ENCODE peak calls at places on chromosomes 5 and 9, in seven cellular contexts. T is MM.1S, I is colonic mucosa, O is AG04450, M is WERI-Rb-1, P is GM06990, E is astrocyte of the cerebellum. W is an unnamed sample.
A peak's percentile ranks its signal among the peaks of the same experiment; 100 is the strongest.

GRCh38 chr9:75169623-75170022 is 81.3 kb downstream of the OSTF1 start:
- DNase-seq in T (no peak), I (no peak), O (no peak), M (no peak), P (no peak), E (no peak), W (peak; percentile 83)

GRCh38 chr5:78560000-78560399 is 88.6 kb downstream of the LHFPL2 start:
- DNase-seq in T (no peak), I (no peak), O (no peak), M (no peak), P (no peak), E (no peak), W (no peak)

GRCh38 chr9:12889402-12890106 is 114.7 kb downstream of the LURAP1L start:
- DNase-seq in T (peak; percentile 58), I (no peak), O (no peak), M (no peak), P (no peak), E (no peak), W (no peak)

GRCh38 chr5:102289251-102289899 is 6.7 kb downstream of the SLCO4C1 start:
- DNase-seq in T (no peak), I (no peak), O (no peak), M (no peak), P (no peak), E (no peak), W (no peak)

GRCh38 chr5:96492654-96493053 is 59.6 kb upstream of the PCSK1 start:
- DNase-seq in T (no peak), I (no peak), O (no peak), M (no peak), P (no peak), E (no peak), W (peak; percentile 66)

GRCh38 chr9:134463293-134463692 is 137.0 kb downstream of the RXRA start:
- DNase-seq in T (no peak), I (no peak), O (no peak), M (no peak), P (no peak), E (no peak), W (no peak)

GRCh38 chr5:135890867-135891266 is 4.8 kb downstream of the IL9 start:
- DNase-seq in T (peak; percentile 92), I (no peak), O (no peak), M (no peak), P (no peak), E (no peak), W (no peak)

GRCh38 chr5:160312139-160312959 is at the start of gene CCNJL:
- DNase-seq in T (peak; percentile 20), I (peak; percentile 52), O (no peak), M (peak; percentile 81), P (peak; percentile 36), E (no peak), W (peak; percentile 22)

GRCh38 chr5:173626501-173626812 is 10.0 kb upstream of the BOD1 start:
- DNase-seq in T (no peak), I (no peak), O (no peak), M (no peak), P (no peak), E (no peak), W (no peak)

GRCh38 chr5:172837640-172838039 is 3.6 kb downstream of the ERGIC1 start:
- DNase-seq in T (peak; percentile 96), I (peak; percentile 95), O (no peak), M (no peak), P (peak; percentile 81), E (no peak), W (no peak)

GRCh38 chr5:989961-990530 is 18.6 kb upstream of the NKD2 start:
- DNase-seq in T (no peak), I (peak; percentile 59), O (no peak), M (no peak), P (no peak), E (no peak), W (peak; percentile 68)

GRCh38 chr9:94648191-94648590 is 8.9 kb upstream of the FBP1 start:
- DNase-seq in T (no peak), I (no peak), O (no peak), M (no peak), P (no peak), E (no peak), W (no peak)

GRCh38 chr5:12022444-12022843 is 118.2 kb upstream of the CTNND2 start:
- DNase-seq in T (no peak), I (no peak), O (no peak), M (no peak), P (no peak), E (no peak), W (no peak)

GRCh38 chr5:111615054-111615453 is 102.7 kb upstream of the STARD4 start:
- DNase-seq in T (no peak), I (no peak), O (no peak), M (no peak), P (no peak), E (no peak), W (no peak)

GRCh38 chr5:72451771-72452505 is 55.3 kb downstream of the ZNF366 start:
- DNase-seq in T (no peak), I (peak; percentile 25), O (no peak), M (no peak), P (peak; percentile 60), E (peak; percentile 81), W (peak; percentile 100)

GRCh38 chr5:43369651-43370050 is 42.5 kb downstream of the CCL28 start:
- DNase-seq in T (no peak), I (no peak), O (no peak), M (no peak), P (no peak), E (no peak), W (no peak)

GRCh38 chr5:163079618-163080017 is 357.8 kb upstream of the CCNG1 start:
- DNase-seq in T (peak; percentile 47), I (no peak), O (no peak), M (peak; percentile 10), P (no peak), E (no peak), W (peak; percentile 7)

GRCh38 chr9:90433398-90433890 is 209.2 kb downstream of the DIRAS2 start:
- DNase-seq in T (no peak), I (peak; percentile 24), O (no peak), M (peak; percentile 94), P (no peak), E (peak; percentile 90), W (peak; percentile 32)

GRCh38 chr5:172769324-172769597 is 1.7 kb downstream of the DUSP1 start:
- DNase-seq in T (no peak), I (no peak), O (no peak), M (no peak), P (no peak), E (no peak), W (no peak)

GRCh38 chr9:69186841-69187611 is 12.9 kb downstream of the TJP2 start:
- DNase-seq in T (no peak), I (no peak), O (no peak), M (no peak), P (no peak), E (no peak), W (peak; percentile 85)

GRCh38 chr5:133952729-133953567 is 15.5 kb downstream of the C5orf15 start:
- DNase-seq in T (no peak), I (peak; percentile 38), O (peak; percentile 84), M (no peak), P (no peak), E (peak; percentile 82), W (peak; percentile 98)

GRCh38 chr9:15370496-15371464 is 51.9 kb upstream of the SNAPC3 start:
- DNase-seq in T (no peak), I (no peak), O (no peak), M (no peak), P (no peak), E (no peak), W (peak; percentile 49)

GRCh38 chr9:134169166-134169565 is 4.8 kb upstream of the RNU6ATAC start:
- DNase-seq in T (no peak), I (no peak), O (no peak), M (no peak), P (no peak), E (no peak), W (no peak)

GRCh38 chr9:84277646-84278045 is 62.9 kb downstream of the SLC28A3 start:
- DNase-seq in T (no peak), I (no peak), O (no peak), M (no peak), P (no peak), E (no peak), W (no peak)

DNA sequence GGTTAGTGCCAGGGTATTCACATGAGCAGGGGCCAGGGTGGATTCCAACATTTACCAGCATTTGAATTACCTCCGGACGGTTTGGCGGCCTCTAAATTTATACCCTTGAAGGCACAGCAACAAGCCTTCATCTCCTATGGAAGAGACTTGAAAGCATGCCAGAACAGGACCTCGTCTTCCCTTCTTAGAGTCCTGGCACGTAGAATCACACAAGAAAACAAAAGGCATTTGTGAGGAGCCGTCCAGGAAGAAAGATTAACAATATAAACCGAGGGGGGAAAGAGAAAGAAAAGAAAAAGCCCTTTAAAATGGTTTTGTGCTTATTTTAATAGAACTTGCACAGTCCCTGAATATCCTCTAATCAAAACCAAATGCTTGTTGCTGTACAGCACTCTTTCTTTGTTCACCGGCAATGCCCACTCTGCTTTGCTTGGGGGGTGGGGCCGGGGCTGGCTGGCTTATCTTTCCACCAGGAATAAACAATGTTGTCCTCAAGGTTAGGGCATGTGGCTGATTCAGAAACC is 575.8 kb upstream of the ZNF462 start:
- DNase-seq in T (no peak), I (no peak), O (no peak), M (peak; percentile 73), P (no peak), E (peak; percentile 4), W (no peak)
- H3K4me3 ChIP-seq in T (no peak overlapping the region), I (no peak overlapping the region), O (no peak overlapping the region), M (peak overlapping the region; percentile 24), P (no peak overlapping the region), E (peak overlapping the region; percentile 24), W (no peak overlapping the region)

GRCh38 chr5:144403058-144403457 is 232.4 kb downstream of the KCTD16 start:
- DNase-seq in T (no peak), I (no peak), O (no peak), M (no peak), P (no peak), E (no peak), W (no peak)

GRCh38 chr5:144406463-144406862 is 235.8 kb downstream of the KCTD16 start:
- DNase-seq in T (no peak), I (no peak), O (no peak), M (no peak), P (no peak), E (no peak), W (no peak)

GRCh38 chr5:144404672-144405071 is 234.0 kb downstream of the KCTD16 start:
- DNase-seq in T (no peak), I (no peak), O (no peak), M (no peak), P (no peak), E (no peak), W (no peak)

GRCh38 chr5:144405986-144406385 is 235.3 kb downstream of the KCTD16 start:
- DNase-seq in T (no peak), I (no peak), O (no peak), M (peak; percentile 60), P (no peak), E (no peak), W (no peak)

GRCh38 chr5:144404021-144404420 is 233.3 kb downstream of the KCTD16 start:
- DNase-seq in T (no peak), I (no peak), O (no peak), M (no peak), P (no peak), E (no peak), W (no peak)
- TF ChIP-seq CTCF in T (no peak), I (no peak), O (no peak), M (no peak), P (no peak), E (no peak), W (no peak)

GRCh38 chr5:81853005-81853357 is 102.1 kb upstream of the SSBP2 start:
- DNase-seq in T (peak; percentile 70), I (no peak), O (no peak), M (peak; percentile 27), P (no peak), E (no peak), W (no peak)
- H3K4me3 ChIP-seq in T (peak overlapping the region; percentile 68), I (no peak overlapping the region), O (no peak overlapping the region), M (peak overlapping the region; percentile 41), P (no peak overlapping the region), E (no peak overlapping the region), W (no peak overlapping the region)

GRCh38 chr5:181173420-181174342 is 26.3 kb downstream of the OR2V2 start:
- DNase-seq in T (peak; percentile 69), I (peak; percentile 60), O (no peak), M (no peak), P (peak; percentile 88), E (no peak), W (peak; percentile 94)
- TF ChIP-seq CTCF in T (no peak), I (no peak), O (no peak), M (no peak), P (no peak), E (no peak), W (no peak)